ENCODE peak calls at places on chromosomes 4 and X, in five cellular contexts. F, T, X, E and U are unnamed samples. For H3K36me3, the result is how much of the 10 kb centered on the place peaks cover.

GRCh38 chrX:70096052-70096451 is 33.8 kb downstream of the OTUD6A start:
- DNase-seq in E (no peak), F (no peak), X (peak), T (no peak), U (no peak)

GRCh38 chr4:71009796-71010588 is 16.5 kb downstream of the DCK start:
- DNase-seq in F (no peak), X (peak), T (no peak), E (no peak), U (no peak)

GRCh38 chr4:52911684-52912294 is 49.7 kb downstream of the RASL11B start:
- DNase-seq in F (peak), X (peak), T (peak), E (peak), U (peak)

GRCh38 chrX:49153467-49153866 is 9.1 kb upstream of the MAGIX start:
- DNase-seq in T (no peak), E (no peak), F (no peak), X (no peak), U (no peak)

GRCh38 chrX:96435636-96436035 is 249.0 kb upstream of the DIAPH2 start:
- DNase-seq in T (no peak), F (no peak), X (peak), E (no peak), U (no peak)

GRCh38 chr4:33959519-33959918 is 2284.8 kb downstream of the ARAP2 start:
- DNase-seq in X (no peak), E (no peak), T (no peak), F (no peak), U (no peak)

GRCh38 chrX:133294126-133294525 is 76.0 kb upstream of the TFDP3 start:
- DNase-seq in T (no peak), E (no peak), X (peak), F (no peak), U (no peak)

GRCh38 chr4:53122280-53123116 is 243.4 kb downstream of the SCFD2 start:
- DNase-seq in F (no peak), T (no peak), E (no peak), X (no peak), U (no peak)

GRCh38 chr4:105978684-105979296 is 83.5 kb downstream of the NPNT start:
- DNase-seq in X (peak), T (peak), F (no peak), E (no peak), U (no peak)

GRCh38 chr4:47623916-47624554 is 139.0 kb downstream of the ATP10D start:
- DNase-seq in X (no peak), F (no peak), E (no peak), T (no peak), U (no peak)

DNA sequence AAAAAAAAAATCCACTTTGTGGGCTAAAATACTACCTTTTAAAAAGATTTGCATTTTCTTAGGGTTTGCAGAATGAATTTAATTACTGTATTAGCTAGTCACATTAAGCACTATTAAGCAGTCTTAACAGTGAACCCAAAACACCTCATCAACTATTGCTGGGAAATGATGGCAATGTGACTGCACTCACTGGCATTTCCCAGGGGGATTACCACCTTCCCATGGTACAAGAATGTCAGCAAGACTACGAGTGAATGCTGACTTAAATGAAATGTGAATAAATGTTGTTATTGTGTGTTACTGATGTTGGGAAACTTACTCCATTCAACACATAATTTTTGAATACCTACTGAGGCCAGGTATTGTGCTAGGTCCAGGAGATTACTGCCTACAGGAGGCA is 10.0 kb upstream of the SLC9B2 start:
- DNase-seq in X (no peak), E (no peak), T (no peak), F (no peak), U (no peak)
- H3K36me3 ChIP-seq in X (under half), E (half or more), T (under half), F (under half), U (under half)

GRCh38 chr4:16031554-16032381 is 52.1 kb downstream of the PROM1 start:
- DNase-seq in F (no peak), T (no peak), X (no peak), E (no peak), U (no peak)

GRCh38 chr4:16029886-16030285 is 53.9 kb downstream of the PROM1 start:
- DNase-seq in F (no peak), E (no peak), X (no peak), T (no peak), U (no peak)

GRCh38 chr4:16034010-16034829 is 49.6 kb downstream of the PROM1 start:
- DNase-seq in F (no peak), E (no peak), T (no peak), X (peak), U (no peak)

GRCh38 chr4:16032871-16033505 is 50.8 kb downstream of the PROM1 start:
- DNase-seq in T (no peak), F (no peak), X (no peak), E (no peak), U (no peak)

GRCh38 chr4:16032382-16032743 is 51.5 kb downstream of the PROM1 start:
- DNase-seq in E (no peak), T (no peak), X (no peak), F (no peak), U (no peak)
- H3K4me3 ChIP-seq in E (no peak), T (no peak), X (no peak), F (no peak), U (no peak)

DNA sequence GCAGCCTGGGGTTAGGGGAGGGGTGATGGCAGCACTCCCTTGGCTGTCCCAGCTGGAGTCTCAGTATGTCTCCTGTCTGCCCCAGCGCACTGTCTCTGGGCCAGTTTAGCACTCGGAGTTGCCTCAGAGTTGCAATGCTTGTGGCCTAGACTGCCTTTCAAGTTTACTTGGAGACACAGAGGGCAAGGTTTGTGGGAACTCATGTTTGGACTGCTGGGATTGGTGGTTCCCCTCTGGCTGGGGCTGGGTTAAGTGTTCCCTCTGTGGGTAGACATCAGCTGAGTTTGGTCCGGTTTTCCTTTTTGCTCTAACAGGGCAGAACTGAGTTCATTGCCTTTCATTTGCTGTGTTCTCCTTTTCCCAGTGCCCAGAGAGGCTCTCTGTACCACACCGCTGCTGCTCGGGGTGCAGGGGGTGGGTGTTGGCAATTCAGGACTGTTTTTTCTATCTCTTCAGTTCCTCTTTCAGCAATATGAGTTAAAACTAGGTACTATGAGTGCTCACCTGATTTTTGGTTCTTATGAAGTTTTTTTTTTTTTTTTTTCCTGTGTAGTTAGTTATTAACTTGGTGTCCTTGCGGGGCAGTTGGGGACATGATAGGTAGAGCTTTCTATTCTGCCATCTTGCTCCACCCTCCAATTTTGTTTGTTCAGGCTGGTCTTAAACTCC is 17.2 kb downstream of the RAB33B start:
- DNase-seq in T (no peak), F (no peak), E (no peak), X (no peak), U (no peak)
- H3K36me3 ChIP-seq in T (under half), F (under half), E (under half), X (under half), U (under half)

GRCh38 chrX:7927259-7928167 is at the start of gene PNPLA4:
- DNase-seq in F (peak), E (peak), X (peak), T (peak), U (peak)

GRCh38 chrX:7921750-7922149 is 5.5 kb downstream of the PNPLA4 start:
- DNase-seq in E (no peak), F (no peak), T (no peak), X (no peak), U (no peak)

GRCh38 chrX:7926501-7926900 is 712 bp downstream of the PNPLA4 start:
- DNase-seq in F (no peak), X (peak), E (no peak), T (no peak), U (no peak)

GRCh38 chrX:7926914-7927258 is 327 bp downstream of the PNPLA4 start:
- DNase-seq in T (no peak), X (no peak), E (peak), F (no peak), U (no peak)

GRCh38 chrX:7925867-7926472 is 1.2 kb downstream of the PNPLA4 start:
- DNase-seq in T (peak), E (no peak), X (peak), F (peak), U (peak)
- H3K4me3 ChIP-seq in T (no peak), E (peak), X (peak), F (no peak), U (no peak)

GRCh38 chr4:2907706-2908293 is 55.4 kb downstream of the NOP14 start:
- DNase-seq in X (no peak), F (no peak), E (no peak), T (no peak), U (no peak)
- H3K36me3 ChIP-seq in X (under half), F (under half), E (half or more), T (under half), U (under half)

GRCh38 chrX:107506596-107507031 is 57.2 kb downstream of the FRMPD3 start:
- DNase-seq in F (no peak), T (no peak), E (no peak), X (no peak), U (no peak)

GRCh38 chrX:107508925-107509324 is 59.5 kb downstream of the FRMPD3 start:
- DNase-seq in X (no peak), F (no peak), T (no peak), E (no peak), U (no peak)

GRCh38 chrX:107505223-107505622 is 55.8 kb downstream of the FRMPD3 start:
- DNase-seq in T (no peak), E (no peak), X (no peak), F (no peak), U (no peak)

GRCh38 chrX:107507744-107508117 is 58.3 kb downstream of the FRMPD3 start:
- DNase-seq in E (no peak), T (no peak), F (no peak), X (no peak), U (no peak)

DNA sequence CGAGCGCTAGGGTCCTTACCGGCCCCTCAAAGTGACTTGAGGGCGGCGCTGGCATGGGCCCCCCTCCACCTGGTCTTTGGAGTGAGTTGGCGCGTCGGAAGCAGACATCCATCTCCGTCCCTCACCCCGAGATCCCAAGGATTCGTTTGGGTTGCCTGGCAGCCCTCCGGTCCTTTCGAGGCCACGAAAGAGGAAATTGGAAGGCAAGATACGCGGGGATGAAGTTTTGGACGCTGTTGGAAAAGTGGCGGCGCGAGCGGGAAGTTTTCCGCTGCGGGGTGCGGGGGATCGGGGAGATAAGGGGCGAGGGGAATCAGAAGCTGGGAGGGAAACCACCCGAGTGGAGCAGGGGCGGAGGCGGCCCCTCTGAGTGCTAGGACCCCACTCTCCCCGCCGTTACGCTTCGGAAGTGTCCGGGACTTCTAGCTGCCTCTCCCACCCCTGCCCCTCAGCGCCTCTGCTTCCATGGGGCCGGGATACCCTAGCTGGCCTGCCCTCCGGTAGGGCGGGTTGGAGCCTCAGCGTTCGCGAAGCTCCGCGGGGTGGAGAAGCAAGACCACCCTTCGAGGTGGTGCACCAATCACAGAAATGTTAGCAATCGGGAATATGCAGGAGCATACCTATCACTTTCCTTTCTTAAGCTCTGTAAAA is 57.8 kb downstream of the FRMPD3 start:
- DNase-seq in T (no peak), F (no peak), E (no peak), X (no peak), U (no peak)
- H3K4me3 ChIP-seq in T (peak), F (no peak), E (peak), X (no peak), U (no peak)

GRCh38 chr4:75710246-75710645 is 14.1 kb upstream of the USO1 start:
- DNase-seq in E (no peak), T (no peak), F (no peak), X (no peak), U (no peak)
- H3K36me3 ChIP-seq in E (under half), T (under half), F (under half), X (under half), U (under half)

DNA sequence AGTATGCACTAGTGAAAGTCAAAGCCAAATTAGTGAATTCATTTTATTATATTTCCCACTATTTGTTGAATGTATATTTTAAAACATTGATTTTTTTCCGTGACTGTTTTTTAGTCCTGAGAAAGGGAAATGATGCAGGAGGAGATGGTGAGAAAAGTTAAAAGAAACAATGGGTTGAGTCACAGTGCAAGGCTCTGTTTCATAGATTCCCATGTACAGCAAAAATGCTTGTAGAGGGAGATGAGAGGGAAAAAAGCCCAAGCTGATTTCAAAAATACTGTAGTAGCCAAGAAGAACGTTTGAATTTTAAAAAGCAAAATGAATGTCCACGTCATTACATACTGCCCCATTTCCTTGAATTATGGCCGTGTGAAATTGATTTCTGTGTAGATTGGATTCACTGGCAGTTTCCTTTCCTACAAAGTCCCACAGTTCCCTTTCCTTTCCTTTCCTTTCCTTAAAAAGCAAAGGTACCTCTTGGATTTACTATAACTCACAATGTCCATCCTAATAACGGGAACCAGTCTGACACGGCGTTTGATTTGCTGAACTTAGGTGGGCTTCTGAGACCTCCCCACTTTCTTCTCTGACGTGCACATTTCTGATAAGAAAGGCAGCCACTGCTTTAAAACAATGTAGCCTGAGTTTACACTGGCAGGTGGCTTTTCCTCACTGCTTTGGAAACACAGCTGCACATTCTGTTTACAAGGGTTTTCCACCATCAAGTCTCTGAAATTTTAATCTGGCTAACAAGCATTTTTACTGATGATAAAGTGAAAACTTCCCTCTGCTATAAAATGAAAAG is 63.7 kb downstream of the SPCS3 start:
- DNase-seq in F (no peak), T (no peak), X (peak), E (no peak), U (no peak)
- H3K4me3 ChIP-seq in F (no peak), T (no peak), X (no peak), E (no peak), U (no peak)

GRCh38 chr4:82820689-82821088 is 22.1 kb upstream of the SCD5 start:
- DNase-seq in E (no peak), F (no peak), X (no peak), T (no peak), U (no peak)

GRCh38 chr4:82823062-82823461 is 24.5 kb upstream of the SCD5 start:
- DNase-seq in F (no peak), E (no peak), X (no peak), T (no peak), U (no peak)

DNA sequence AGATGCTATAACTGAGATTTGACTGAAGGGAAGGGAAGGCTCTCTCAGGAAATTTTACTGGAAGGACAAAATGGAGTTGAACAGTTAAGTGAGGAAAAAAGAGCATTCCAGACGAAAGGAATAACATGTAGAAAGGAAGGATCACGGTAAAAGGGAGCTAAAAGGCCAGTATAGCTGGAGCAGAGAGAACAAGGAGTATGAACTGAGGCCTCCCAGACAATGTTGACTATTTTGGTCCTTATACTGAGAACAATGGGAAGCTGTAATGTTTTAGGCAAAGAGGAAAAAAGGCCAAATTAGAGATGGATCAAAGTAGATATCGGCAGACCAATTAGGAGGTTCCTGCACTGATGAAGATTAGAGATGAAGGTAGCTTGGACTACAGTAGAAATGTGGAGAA is 26.8 kb upstream of the SCD5 start:
- DNase-seq in X (no peak), T (no peak), F (no peak), E (no peak), U (no peak)
- H3K36me3 ChIP-seq in X (under half), T (under half), F (under half), E (half or more), U (under half)

DNA sequence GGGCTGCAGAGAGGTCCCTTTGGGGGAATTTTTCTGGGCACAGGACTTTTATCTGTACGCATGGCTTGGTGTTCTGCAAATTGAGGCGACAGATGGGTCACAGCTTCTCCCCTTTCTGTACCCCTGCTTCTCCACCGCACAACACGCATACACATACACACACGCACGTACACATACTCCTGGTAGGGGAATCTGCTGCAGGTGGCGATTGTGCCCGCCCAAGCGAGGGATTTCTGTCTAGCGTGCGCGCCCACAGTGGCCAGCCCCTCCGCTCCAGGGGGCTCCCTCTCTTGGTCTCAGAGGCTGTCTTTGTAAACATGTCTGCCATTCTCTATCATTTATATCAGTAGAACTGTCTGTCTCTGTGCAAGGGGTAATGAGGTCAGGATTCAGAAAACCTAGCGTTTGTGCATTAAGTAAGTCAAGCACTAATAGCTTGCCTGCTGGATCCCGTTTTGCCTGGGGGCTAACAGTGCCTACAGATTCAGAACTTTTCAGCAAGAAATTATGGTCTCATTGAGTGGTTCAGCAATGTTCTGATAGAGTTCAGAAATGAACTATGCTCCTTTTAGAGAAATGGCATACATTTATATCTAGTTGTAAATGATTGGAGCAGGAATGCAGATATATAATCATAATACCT is 2.2 kb downstream of the GRID2 start:
- DNase-seq in E (no peak), X (no peak), T (no peak), F (no peak), U (no peak)
- H3K4me3 ChIP-seq in E (peak), X (peak), T (peak), F (no peak), U (peak)